ENCODE peak calls at places on chromosomes 13 and 19, in six cellular contexts. One of them, this sample, is unnamed.

GRCh38 chr19:30792561-30793505 is 420.6 kb downstream of the ZNF536 start:
- DNase-seq in midbrain: no peak
- DNase-seq in cardiac septum: peak
- DNase-seq in GOT3: no peak
- DNase-seq in central memory CD8-positive, alpha-beta T cell: no peak
- DNase-seq in C1 segment of cervical spinal cord: no peak
- DNase-seq in this sample: no peak

GRCh38 chr13:47413112-47413511 is 516.3 kb upstream of the HTR2A start:
- DNase-seq in C1 segment of cervical spinal cord: no peak
- DNase-seq in GOT3: no peak
- DNase-seq in cardiac septum: no peak
- DNase-seq in central memory CD8-positive, alpha-beta T cell: no peak
- DNase-seq in midbrain: no peak
- DNase-seq in this sample: no peak

GRCh38 chr13:99856021-99856420 is 115.5 kb downstream of the ZIC5 start:
- DNase-seq in cardiac septum: no peak
- DNase-seq in central memory CD8-positive, alpha-beta T cell: no peak
- DNase-seq in midbrain: no peak
- DNase-seq in GOT3: no peak
- DNase-seq in C1 segment of cervical spinal cord: no peak
- DNase-seq in this sample: no peak

GRCh38 chr13:50319603-50320296 is 304.5 kb downstream of the KCNRG start:
- DNase-seq in central memory CD8-positive, alpha-beta T cell: no peak
- DNase-seq in C1 segment of cervical spinal cord: no peak
- DNase-seq in GOT3: no peak
- DNase-seq in midbrain: no peak
- DNase-seq in cardiac septum: no peak
- DNase-seq in this sample: no peak

GRCh38 chr13:59621791-59622190 is 541.9 kb downstream of the DIAPH3 start:
- DNase-seq in cardiac septum: no peak
- DNase-seq in C1 segment of cervical spinal cord: no peak
- DNase-seq in midbrain: no peak
- DNase-seq in GOT3: no peak
- DNase-seq in central memory CD8-positive, alpha-beta T cell: no peak
- DNase-seq in this sample: no peak

GRCh38 chr19:7346488-7346971 is 2.2 kb upstream of the ARHGEF18 start:
- DNase-seq in cardiac septum: no peak
- DNase-seq in central memory CD8-positive, alpha-beta T cell: no peak
- DNase-seq in GOT3: no peak
- DNase-seq in midbrain: no peak
- DNase-seq in C1 segment of cervical spinal cord: no peak
- DNase-seq in this sample: no peak

GRCh38 chr19:40165362-40165937 is 25.8 kb upstream of the MAP3K10 start:
- DNase-seq in central memory CD8-positive, alpha-beta T cell: peak
- DNase-seq in GOT3: no peak
- DNase-seq in cardiac septum: no peak
- DNase-seq in C1 segment of cervical spinal cord: peak
- DNase-seq in midbrain: peak
- DNase-seq in this sample: no peak

GRCh38 chr13:99572921-99573320 is 71.6 kb downstream of the TM9SF2 start:
- DNase-seq in GOT3: no peak
- DNase-seq in central memory CD8-positive, alpha-beta T cell: no peak
- DNase-seq in cardiac septum: no peak
- DNase-seq in midbrain: no peak
- DNase-seq in C1 segment of cervical spinal cord: no peak
- DNase-seq in this sample: no peak

GRCh38 chr13:100302391-100302790 is 213.5 kb downstream of the PCCA start:
- DNase-seq in cardiac septum: no peak
- DNase-seq in midbrain: no peak
- DNase-seq in central memory CD8-positive, alpha-beta T cell: no peak
- DNase-seq in C1 segment of cervical spinal cord: no peak
- DNase-seq in GOT3: no peak
- DNase-seq in this sample: no peak

GRCh38 chr13:95553614-95554385 is 1.3 kb downstream of the CLDN10 start:
- DNase-seq in central memory CD8-positive, alpha-beta T cell: no peak
- DNase-seq in GOT3: no peak
- DNase-seq in midbrain: no peak
- DNase-seq in cardiac septum: peak
- DNase-seq in C1 segment of cervical spinal cord: no peak
- DNase-seq in this sample: no peak